ENCODE peak calls at places on chromosome 13, in seven cellular contexts. One of them, this sample, is unnamed. For H3K4me1, the result is how much of the 10 kb centered on the place peaks cover.

GRCh38 chr13:40236566-40237168 is 429.8 kb downstream of the FOXO1 start:
- DNase-seq in right cardiac atrium: peak
- DNase-seq in IMR-90: no peak
- DNase-seq in tibial artery: peak
- DNase-seq in GM23338: no peak
- DNase-seq in pancreas: no peak
- DNase-seq in NT2/D1: no peak
- DNase-seq in this sample: no peak

GRCh38 chr13:23674795-23675640 is 104.8 kb downstream of the TNFRSF19 start:
- DNase-seq in right cardiac atrium: no peak
- DNase-seq in IMR-90: peak
- DNase-seq in tibial artery: no peak
- DNase-seq in GM23338: no peak
- DNase-seq in pancreas: no peak
- DNase-seq in NT2/D1: no peak
- DNase-seq in this sample: no peak

GRCh38 chr13:25840261-25840660 is 211.6 kb downstream of the SHISA2 start:
- DNase-seq in right cardiac atrium: no peak
- DNase-seq in IMR-90: no peak
- DNase-seq in tibial artery: no peak
- DNase-seq in GM23338: no peak
- DNase-seq in pancreas: no peak
- DNase-seq in NT2/D1: no peak
- DNase-seq in this sample: no peak

GRCh38 chr13:27359203-27359821 is 65.1 kb upstream of the GTF3A start:
- DNase-seq in right cardiac atrium: peak
- DNase-seq in IMR-90: peak
- DNase-seq in tibial artery: peak
- DNase-seq in GM23338: peak
- DNase-seq in pancreas: peak
- DNase-seq in NT2/D1: no peak
- DNase-seq in this sample: no peak

GRCh38 chr13:27334774-27335490 is 64.3 kb downstream of the RASL11A start:
- DNase-seq in right cardiac atrium: no peak
- DNase-seq in IMR-90: peak
- DNase-seq in tibial artery: no peak
- DNase-seq in GM23338: no peak
- DNase-seq in pancreas: no peak
- DNase-seq in NT2/D1: no peak
- DNase-seq in this sample: no peak

GRCh38 chr13:94464771-94465170 is 14.7 kb downstream of the DCT start:
- DNase-seq in right cardiac atrium: no peak
- DNase-seq in IMR-90: no peak
- DNase-seq in tibial artery: no peak
- DNase-seq in GM23338: no peak
- DNase-seq in pancreas: no peak
- DNase-seq in NT2/D1: no peak
- DNase-seq in this sample: no peak

GRCh38 chr13:24286624-24287023 is 22.8 kb upstream of the C1QTNF9 start:
- DNase-seq in right cardiac atrium: no peak
- DNase-seq in IMR-90: no peak
- DNase-seq in tibial artery: no peak
- DNase-seq in GM23338: no peak
- DNase-seq in pancreas: no peak
- DNase-seq in NT2/D1: no peak
- DNase-seq in this sample: no peak

GRCh38 chr13:40438022-40438692 is 228.3 kb downstream of the FOXO1 start:
- DNase-seq in right cardiac atrium: no peak
- DNase-seq in IMR-90: no peak
- DNase-seq in tibial artery: no peak
- DNase-seq in GM23338: no peak
- DNase-seq in pancreas: no peak
- DNase-seq in NT2/D1: no peak
- DNase-seq in this sample: no peak

GRCh38 chr13:72390909-72391308 is 336.5 kb downstream of the MZT1 start:
- DNase-seq in right cardiac atrium: no peak
- DNase-seq in IMR-90: no peak
- DNase-seq in tibial artery: no peak
- DNase-seq in GM23338: no peak
- DNase-seq in pancreas: no peak
- DNase-seq in NT2/D1: no peak
- DNase-seq in this sample: no peak

GRCh38 chr13:113086031-113086750 is 19.4 kb upstream of the F7 start:
- DNase-seq in right cardiac atrium: peak
- DNase-seq in IMR-90: peak
- DNase-seq in tibial artery: no peak
- DNase-seq in GM23338: peak
- DNase-seq in pancreas: peak
- DNase-seq in NT2/D1: no peak
- DNase-seq in this sample: no peak

GRCh38 chr13:34207872-34208271 is 389.9 kb downstream of the RFC3 start:
- DNase-seq in right cardiac atrium: no peak
- DNase-seq in IMR-90: peak
- DNase-seq in tibial artery: no peak
- DNase-seq in GM23338: no peak
- DNase-seq in pancreas: no peak
- DNase-seq in NT2/D1: no peak
- DNase-seq in this sample: no peak

GRCh38 chr13:91950803-91951202 is 552.4 kb downstream of the GPC5 start:
- DNase-seq in right cardiac atrium: no peak
- DNase-seq in IMR-90: no peak
- DNase-seq in tibial artery: no peak
- DNase-seq in GM23338: no peak
- DNase-seq in pancreas: no peak
- DNase-seq in NT2/D1: no peak
- DNase-seq in this sample: no peak

GRCh38 chr13:95644611-95645052 is at the start of gene DZIP1:
- DNase-seq in right cardiac atrium: peak
- DNase-seq in IMR-90: peak
- DNase-seq in tibial artery: peak
- DNase-seq in GM23338: peak
- DNase-seq in pancreas: peak
- DNase-seq in NT2/D1: peak
- DNase-seq in this sample: peak

GRCh38 chr13:56393549-56393948 is 747.2 kb upstream of the PRR20A start:
- DNase-seq in right cardiac atrium: no peak
- DNase-seq in IMR-90: no peak
- DNase-seq in tibial artery: no peak
- DNase-seq in GM23338: peak
- DNase-seq in pancreas: no peak
- DNase-seq in NT2/D1: no peak
- DNase-seq in this sample: peak

GRCh38 chr13:108313382-108313781 is 43.9 kb downstream of the TNFSF13B start:
- DNase-seq in right cardiac atrium: no peak
- DNase-seq in IMR-90: no peak
- DNase-seq in tibial artery: no peak
- DNase-seq in GM23338: no peak
- DNase-seq in pancreas: no peak
- DNase-seq in NT2/D1: no peak
- DNase-seq in this sample: no peak

GRCh38 chr13:48849515-48849914 is 126.2 kb upstream of the FNDC3A start:
- DNase-seq in right cardiac atrium: no peak
- DNase-seq in IMR-90: no peak
- DNase-seq in tibial artery: no peak
- DNase-seq in GM23338: peak
- DNase-seq in pancreas: no peak
- DNase-seq in NT2/D1: peak
- DNase-seq in this sample: no peak

GRCh38 chr13:95723428-95723827 is 46.5 kb downstream of the DNAJC3 start:
- DNase-seq in right cardiac atrium: no peak
- DNase-seq in IMR-90: no peak
- DNase-seq in tibial artery: no peak
- DNase-seq in GM23338: no peak
- DNase-seq in pancreas: no peak
- DNase-seq in NT2/D1: no peak
- DNase-seq in this sample: no peak

GRCh38 chr13:40961224-40961623 is 57.9 kb downstream of the ELF1 start:
- DNase-seq in right cardiac atrium: no peak
- DNase-seq in IMR-90: no peak
- DNase-seq in tibial artery: no peak
- DNase-seq in GM23338: no peak
- DNase-seq in pancreas: no peak
- DNase-seq in NT2/D1: no peak
- DNase-seq in this sample: no peak

GRCh38 chr13:110285991-110286923 is 20.7 kb downstream of the COL4A1 start:
- DNase-seq in right cardiac atrium: no peak
- DNase-seq in IMR-90: no peak
- DNase-seq in tibial artery: no peak
- DNase-seq in GM23338: no peak
- DNase-seq in pancreas: no peak
- DNase-seq in NT2/D1: no peak
- DNase-seq in this sample: no peak

DNA sequence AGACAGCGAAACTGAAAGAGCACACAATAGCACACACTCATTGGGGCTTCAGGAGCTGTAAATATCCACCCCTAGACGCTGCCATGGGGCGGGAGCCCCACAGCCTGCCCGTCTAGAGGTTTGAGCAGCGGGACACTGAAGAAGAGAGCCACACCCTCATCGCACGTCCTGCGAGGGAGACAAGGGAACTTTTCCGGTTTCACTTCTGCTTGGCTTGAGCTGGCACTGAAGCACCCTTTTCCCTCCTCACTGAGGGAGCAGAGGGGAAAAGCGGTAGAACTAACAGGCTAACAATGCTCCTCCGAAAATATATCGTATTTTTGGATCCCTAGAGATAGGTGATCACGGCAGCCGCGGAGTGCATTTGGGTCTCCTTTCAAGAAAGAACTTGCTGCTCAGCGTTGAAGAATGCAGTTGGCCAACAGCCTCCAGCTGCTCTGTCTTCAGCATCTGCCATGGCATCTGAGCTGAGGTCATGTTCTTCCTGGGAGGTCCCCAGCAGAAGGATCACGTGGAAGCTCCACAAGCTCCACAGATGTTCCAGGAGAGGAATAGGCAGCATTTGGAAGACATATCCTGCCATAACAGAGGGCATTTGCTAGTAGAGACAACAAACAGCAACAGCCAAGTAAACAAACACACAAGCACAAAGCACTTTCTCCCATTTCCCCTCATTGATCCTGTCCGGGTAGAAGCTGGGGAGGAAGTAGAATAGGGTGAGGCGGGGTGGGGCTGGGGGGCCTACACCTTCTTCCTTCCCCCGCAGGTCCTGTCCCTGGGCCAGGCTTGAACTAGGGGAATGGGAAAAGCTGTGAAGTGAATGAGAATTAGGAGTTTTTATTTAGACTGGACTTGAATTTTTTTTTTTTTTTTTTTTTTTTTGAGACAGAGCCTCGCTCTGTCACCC is 44.8 kb upstream of the ALOX5AP start:
- DNase-seq in right cardiac atrium: peak
- DNase-seq in IMR-90: peak
- DNase-seq in tibial artery: peak
- DNase-seq in GM23338: no peak
- DNase-seq in pancreas: no peak
- DNase-seq in NT2/D1: no peak
- DNase-seq in this sample: no peak
- H3K4me3 ChIP-seq in right cardiac atrium: peak
- H3K4me3 ChIP-seq in IMR-90: peak
- H3K4me3 ChIP-seq in tibial artery: peak
- H3K4me3 ChIP-seq in GM23338: no peak
- H3K4me3 ChIP-seq in pancreas: no peak
- H3K4me3 ChIP-seq in NT2/D1: no peak
- H3K4me3 ChIP-seq in this sample: no peak

DNA sequence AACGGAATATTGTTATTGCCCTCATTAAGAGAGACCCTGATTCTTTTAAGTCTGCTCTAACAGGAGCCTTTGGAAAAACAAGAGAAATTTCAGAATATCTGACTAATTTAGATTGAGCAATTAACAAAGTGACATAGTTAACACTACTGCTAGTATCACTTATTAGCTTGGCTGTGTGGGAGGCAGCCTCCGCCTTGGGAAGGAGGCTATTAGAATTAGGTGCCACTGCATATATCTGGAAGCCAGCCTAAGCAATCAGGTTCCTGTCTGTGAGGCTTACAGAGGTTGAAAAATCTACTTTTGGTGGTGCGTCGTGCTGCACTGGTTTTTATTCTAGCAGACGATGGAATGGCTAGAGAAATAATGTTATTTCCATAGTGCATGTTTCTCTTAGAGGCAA is 227.2 kb downstream of the OLFM4 start:
- DNase-seq in right cardiac atrium: no peak
- DNase-seq in IMR-90: no peak
- DNase-seq in tibial artery: no peak
- DNase-seq in GM23338: no peak
- DNase-seq in pancreas: no peak
- DNase-seq in NT2/D1: no peak
- DNase-seq in this sample: no peak
- H3K4me1 ChIP-seq in right cardiac atrium: under half
- H3K4me1 ChIP-seq in IMR-90: under half
- H3K4me1 ChIP-seq in tibial artery: under half
- H3K4me1 ChIP-seq in GM23338: under half
- H3K4me1 ChIP-seq in pancreas: under half
- H3K4me1 ChIP-seq in NT2/D1: under half
- H3K4me1 ChIP-seq in this sample: under half

GRCh38 chr13:42990991-42991891 is 800 bp downstream of the EPSTI1 start:
- DNase-seq in right cardiac atrium: no peak
- DNase-seq in IMR-90: no peak
- DNase-seq in tibial artery: no peak
- DNase-seq in GM23338: no peak
- DNase-seq in pancreas: no peak
- DNase-seq in NT2/D1: no peak
- DNase-seq in this sample: no peak
- H3K4me3 ChIP-seq in right cardiac atrium: peak
- H3K4me3 ChIP-seq in IMR-90: peak
- H3K4me3 ChIP-seq in tibial artery: peak
- H3K4me3 ChIP-seq in GM23338: peak
- H3K4me3 ChIP-seq in pancreas: peak
- H3K4me3 ChIP-seq in NT2/D1: no peak
- H3K4me3 ChIP-seq in this sample: no peak

GRCh38 chr13:50127726-50128291 is 112.6 kb downstream of the KCNRG start:
- DNase-seq in right cardiac atrium: peak
- DNase-seq in IMR-90: no peak
- DNase-seq in tibial artery: no peak
- DNase-seq in GM23338: peak
- DNase-seq in pancreas: no peak
- DNase-seq in NT2/D1: no peak
- DNase-seq in this sample: no peak

GRCh38 chr13:50129923-50130685 is 114.9 kb downstream of the KCNRG start:
- DNase-seq in right cardiac atrium: peak
- DNase-seq in IMR-90: no peak
- DNase-seq in tibial artery: peak
- DNase-seq in GM23338: peak
- DNase-seq in pancreas: no peak
- DNase-seq in NT2/D1: no peak
- DNase-seq in this sample: no peak

GRCh38 chr13:50128406-50129048 is 113.3 kb downstream of the KCNRG start:
- DNase-seq in right cardiac atrium: peak
- DNase-seq in IMR-90: no peak
- DNase-seq in tibial artery: no peak
- DNase-seq in GM23338: peak
- DNase-seq in pancreas: no peak
- DNase-seq in NT2/D1: no peak
- DNase-seq in this sample: no peak

GRCh38 chr13:50130686-50131051 is 115.4 kb downstream of the KCNRG start:
- DNase-seq in right cardiac atrium: peak
- DNase-seq in IMR-90: peak
- DNase-seq in tibial artery: peak
- DNase-seq in GM23338: peak
- DNase-seq in pancreas: no peak
- DNase-seq in NT2/D1: no peak
- DNase-seq in this sample: no peak

GRCh38 chr13:50129065-50129922 is 114.0 kb downstream of the KCNRG start:
- DNase-seq in right cardiac atrium: peak
- DNase-seq in IMR-90: no peak
- DNase-seq in tibial artery: peak
- DNase-seq in GM23338: peak
- DNase-seq in pancreas: no peak
- DNase-seq in NT2/D1: no peak
- DNase-seq in this sample: no peak
- H3K4me1 ChIP-seq in right cardiac atrium: under half
- H3K4me1 ChIP-seq in IMR-90: under half
- H3K4me1 ChIP-seq in tibial artery: under half
- H3K4me1 ChIP-seq in GM23338: half or more
- H3K4me1 ChIP-seq in pancreas: under half
- H3K4me1 ChIP-seq in NT2/D1: under half
- H3K4me1 ChIP-seq in this sample: under half